ENCODE peak calls at places on chromosomes 16 and 17, in six cellular contexts. A is mucosa of descending colon; Q is HEK293T; G is neural progenitor cell; I is cardiac fibroblast; F is stimulated activated CD4-positive, alpha-beta T cell treated with anti-CD3 and anti-CD28 coated beads, Interleukin-2, amount 100 ng/mL, for 48 hours. W is an unnamed sample.

GRCh38 chr17:77723909-77724875 is 234.3 kb upstream of the TNRC6C start:
- DNase-seq in A (no peak), Q (no peak), G (no peak), I (no peak), F (no peak), W (no peak)

GRCh38 chr17:62093188-62094155 is 28.4 kb upstream of the MED13 start:
- DNase-seq in A (no peak), Q (no peak), G (no peak), I (peak), F (no peak), W (peak)

GRCh38 chr17:67578058-67578457 is 139.7 kb upstream of the NOL11 start:
- DNase-seq in A (no peak), Q (no peak), G (peak), I (no peak), F (no peak), W (no peak)

GRCh38 chr17:73126716-73127473 is 34.4 kb upstream of the SLC39A11 start:
- DNase-seq in A (no peak), Q (no peak), G (no peak), I (no peak), F (no peak), W (no peak)

GRCh38 chr17:79072544-79072943 is 2.1 kb upstream of the ENGASE start:
- DNase-seq in A (peak), Q (no peak), G (no peak), I (no peak), F (no peak), W (no peak)

GRCh38 chr17:82869536-82869935 is 29.7 kb upstream of the ZNF750 start:
- DNase-seq in A (peak), Q (no peak), G (no peak), I (no peak), F (no peak), W (peak)

GRCh38 chr16:29943846-29944669 is 17.8 kb upstream of the TMEM219 start:
- DNase-seq in A (peak), Q (peak), G (peak), I (peak), F (no peak), W (no peak)

GRCh38 chr16:81429045-81429521 is 15.5 kb upstream of the CMIP start:
- DNase-seq in A (no peak), Q (peak), G (peak), I (peak), F (no peak), W (peak)

GRCh38 chr17:57552114-57552601 is 192.9 kb downstream of the CCDC182 start:
- DNase-seq in A (no peak), Q (peak), G (peak), I (peak), F (peak), W (peak)

GRCh38 chr16:77298638-77299360 is 99.6 kb downstream of the SYCE1L start:
- DNase-seq in A (no peak), Q (no peak), G (no peak), I (peak), F (no peak), W (no peak)

GRCh38 chr17:19290047-19290705 is 53.0 kb downstream of the EPN2 start:
- DNase-seq in A (no peak), Q (no peak), G (no peak), I (no peak), F (no peak), W (no peak)

GRCh38 chr17:73458191-73458590 is 146.4 kb upstream of the CDC42EP4 start:
- DNase-seq in A (no peak), Q (no peak), G (no peak), I (no peak), F (no peak), W (no peak)

GRCh38 chr16:57867000-57867561 is 64.8 kb upstream of the KIFC3 start:
- DNase-seq in A (no peak), Q (no peak), G (no peak), I (no peak), F (no peak), W (no peak)

GRCh38 chr17:17161759-17162158 is 44.4 kb downstream of the PLD6 start:
- DNase-seq in A (no peak), Q (no peak), G (no peak), I (no peak), F (no peak), W (no peak)

GRCh38 chr16:70693231-70693671 is 7.4 kb upstream of the MTSS2 start:
- DNase-seq in A (no peak), Q (no peak), G (no peak), I (no peak), F (no peak), W (no peak)

W was measured in BE2C.